ENCODE peak calls at places on chromosomes 6 and 20, in six cellular contexts. One of them, this sample, is unnamed.

GRCh38 chr6:17919494-17919893 is 67.9 kb downstream of the KIF13A start:
- DNase-seq in RCC 7860: no peak
- DNase-seq in GM13976: no peak
- DNase-seq in ACHN: no peak
- DNase-seq in osteocyte: no peak
- DNase-seq in NCI-H460: no peak
- DNase-seq in this sample: no peak

GRCh38 chr6:40477246-40478126 is 109.7 kb downstream of the LRFN2 start:
- DNase-seq in RCC 7860: no peak
- DNase-seq in GM13976: no peak
- DNase-seq in ACHN: no peak
- DNase-seq in osteocyte: no peak
- DNase-seq in NCI-H460: no peak
- DNase-seq in this sample: no peak

GRCh38 chr6:17473554-17473953 is 80.2 kb downstream of the CAP2 start:
- DNase-seq in RCC 7860: no peak
- DNase-seq in GM13976: no peak
- DNase-seq in ACHN: no peak
- DNase-seq in osteocyte: no peak
- DNase-seq in NCI-H460: no peak
- DNase-seq in this sample: peak

GRCh38 chr6:165663736-165664552 is 903 bp upstream of the PDE10A start:
- DNase-seq in RCC 7860: no peak
- DNase-seq in GM13976: no peak
- DNase-seq in ACHN: peak
- DNase-seq in osteocyte: no peak
- DNase-seq in NCI-H460: no peak
- DNase-seq in this sample: no peak

GRCh38 chr20:33668087-33668790 is 1.5 kb downstream of the ACTL10 start:
- DNase-seq in RCC 7860: no peak
- DNase-seq in GM13976: peak
- DNase-seq in ACHN: peak
- DNase-seq in osteocyte: no peak
- DNase-seq in NCI-H460: no peak
- DNase-seq in this sample: no peak

GRCh38 chr6:80425089-80425823 is 318.8 kb downstream of the BCKDHB start:
- DNase-seq in RCC 7860: peak
- DNase-seq in GM13976: no peak
- DNase-seq in ACHN: no peak
- DNase-seq in osteocyte: no peak
- DNase-seq in NCI-H460: no peak
- DNase-seq in this sample: peak

GRCh38 chr6:122839906-122840305 is 50.8 kb downstream of the SMPDL3A start:
- DNase-seq in RCC 7860: no peak
- DNase-seq in GM13976: no peak
- DNase-seq in ACHN: no peak
- DNase-seq in osteocyte: no peak
- DNase-seq in NCI-H460: no peak
- DNase-seq in this sample: no peak

GRCh38 chr6:111534366-111534765 is 51.3 kb upstream of the REV3L start:
- DNase-seq in RCC 7860: no peak
- DNase-seq in GM13976: no peak
- DNase-seq in ACHN: no peak
- DNase-seq in osteocyte: no peak
- DNase-seq in NCI-H460: no peak
- DNase-seq in this sample: no peak

GRCh38 chr6:2116496-2116895 is 128.9 kb downstream of the GMDS start:
- DNase-seq in RCC 7860: no peak
- DNase-seq in GM13976: no peak
- DNase-seq in ACHN: no peak
- DNase-seq in osteocyte: no peak
- DNase-seq in NCI-H460: no peak
- DNase-seq in this sample: no peak

GRCh38 chr6:1608976-1609661 is 596 bp upstream of the FOXC1 start:
- DNase-seq in RCC 7860: no peak
- DNase-seq in GM13976: no peak
- DNase-seq in ACHN: peak
- DNase-seq in osteocyte: no peak
- DNase-seq in NCI-H460: no peak
- DNase-seq in this sample: no peak

GRCh38 chr6:36419295-36419694 is 23.4 kb downstream of the PXT1 start:
- DNase-seq in RCC 7860: no peak
- DNase-seq in GM13976: no peak
- DNase-seq in ACHN: no peak
- DNase-seq in osteocyte: no peak
- DNase-seq in NCI-H460: no peak
- DNase-seq in this sample: no peak

GRCh38 chr6:165807249-165807951 is 144.4 kb upstream of the PDE10A start:
- DNase-seq in RCC 7860: no peak
- DNase-seq in GM13976: no peak
- DNase-seq in ACHN: no peak
- DNase-seq in osteocyte: no peak
- DNase-seq in NCI-H460: no peak
- DNase-seq in this sample: no peak

GRCh38 chr6:53428886-53429285 is 80.1 kb upstream of the ELOVL5 start:
- DNase-seq in RCC 7860: no peak
- DNase-seq in GM13976: no peak
- DNase-seq in ACHN: no peak
- DNase-seq in osteocyte: no peak
- DNase-seq in NCI-H460: no peak
- DNase-seq in this sample: no peak

GRCh38 chr6:28634758-28635546 is 109.3 kb downstream of the GPX5 start:
- DNase-seq in RCC 7860: no peak
- DNase-seq in GM13976: peak
- DNase-seq in ACHN: peak
- DNase-seq in osteocyte: no peak
- DNase-seq in NCI-H460: peak
- DNase-seq in this sample: no peak

GRCh38 chr6:45420083-45420908 is 42.6 kb upstream of the SUPT3H start:
- DNase-seq in RCC 7860: peak
- DNase-seq in GM13976: peak
- DNase-seq in ACHN: no peak
- DNase-seq in osteocyte: no peak
- DNase-seq in NCI-H460: no peak
- DNase-seq in this sample: no peak

GRCh38 chr6:150025201-150025917 is at the start of gene RAET1L:
- DNase-seq in RCC 7860: peak
- DNase-seq in GM13976: no peak
- DNase-seq in ACHN: peak
- DNase-seq in osteocyte: no peak
- DNase-seq in NCI-H460: no peak
- DNase-seq in this sample: no peak

This sample was measured in foreskin melanocyte.